ENCODE peak calls at places on chromosome 1, in five cellular contexts. One of them, this sample, is unnamed.

GRCh38 chr1:200072636-200073285 is 45.3 kb downstream of the NR5A2 start:
- DNase-seq in activated CD4-positive, alpha-beta T cell treated with anti-CD3 and anti-CD28 coated beads for 1 hour: no peak
- DNase-seq in iris pigment epithelial cell: no peak
- DNase-seq in nephron progenitor cell: no peak
- DNase-seq in fibroblast of mammary gland: no peak
- DNase-seq in this sample: no peak

GRCh38 chr1:44264143-44264542 is 50.9 kb downstream of the DMAP1 start:
- DNase-seq in iris pigment epithelial cell: no peak
- DNase-seq in fibroblast of mammary gland: no peak
- DNase-seq in nephron progenitor cell: no peak
- DNase-seq in activated CD4-positive, alpha-beta T cell treated with anti-CD3 and anti-CD28 coated beads for 1 hour: no peak
- DNase-seq in this sample: no peak

GRCh38 chr1:233355841-233356704 is 28.5 kb downstream of the MAP3K21 start:
- DNase-seq in activated CD4-positive, alpha-beta T cell treated with anti-CD3 and anti-CD28 coated beads for 1 hour: no peak
- DNase-seq in iris pigment epithelial cell: no peak
- DNase-seq in fibroblast of mammary gland: no peak
- DNase-seq in nephron progenitor cell: no peak
- DNase-seq in this sample: no peak

GRCh38 chr1:6517435-6517851 is 26.0 kb upstream of the PLEKHG5 start:
- DNase-seq in nephron progenitor cell: no peak
- DNase-seq in fibroblast of mammary gland: no peak
- DNase-seq in iris pigment epithelial cell: no peak
- DNase-seq in activated CD4-positive, alpha-beta T cell treated with anti-CD3 and anti-CD28 coated beads for 1 hour: no peak
- DNase-seq in this sample: no peak

GRCh38 chr1:64137569-64137936 is 65.9 kb upstream of the UBE2U start:
- DNase-seq in iris pigment epithelial cell: no peak
- DNase-seq in fibroblast of mammary gland: peak; percentile 12
- DNase-seq in activated CD4-positive, alpha-beta T cell treated with anti-CD3 and anti-CD28 coated beads for 1 hour: no peak
- DNase-seq in nephron progenitor cell: no peak
- DNase-seq in this sample: no peak

GRCh38 chr1:6614019-6614952 is 755 bp downstream of the PHF13 start:
- DNase-seq in nephron progenitor cell: peak; percentile 72
- DNase-seq in iris pigment epithelial cell: no peak
- DNase-seq in activated CD4-positive, alpha-beta T cell treated with anti-CD3 and anti-CD28 coated beads for 1 hour: no peak
- DNase-seq in fibroblast of mammary gland: no peak
- DNase-seq in this sample: peak; percentile 62

GRCh38 chr1:58580186-58580585 is 3.1 kb upstream of the TACSTD2 start:
- DNase-seq in nephron progenitor cell: no peak
- DNase-seq in iris pigment epithelial cell: peak; percentile 27
- DNase-seq in fibroblast of mammary gland: no peak
- DNase-seq in activated CD4-positive, alpha-beta T cell treated with anti-CD3 and anti-CD28 coated beads for 1 hour: no peak
- DNase-seq in this sample: no peak

GRCh38 chr1:47624531-47624930 is 186.7 kb downstream of the FOXD2 start:
- DNase-seq in fibroblast of mammary gland: no peak
- DNase-seq in nephron progenitor cell: peak; percentile 24
- DNase-seq in activated CD4-positive, alpha-beta T cell treated with anti-CD3 and anti-CD28 coated beads for 1 hour: no peak
- DNase-seq in iris pigment epithelial cell: no peak
- DNase-seq in this sample: no peak

GRCh38 chr1:38958967-38959366 is 17.3 kb upstream of the RHBDL2 start:
- DNase-seq in fibroblast of mammary gland: peak; percentile 10
- DNase-seq in iris pigment epithelial cell: peak; percentile 75
- DNase-seq in nephron progenitor cell: no peak
- DNase-seq in activated CD4-positive, alpha-beta T cell treated with anti-CD3 and anti-CD28 coated beads for 1 hour: no peak
- DNase-seq in this sample: no peak

GRCh38 chr1:34132161-34132420 is 32.9 kb downstream of the CSMD2 start:
- DNase-seq in fibroblast of mammary gland: no peak
- DNase-seq in iris pigment epithelial cell: no peak
- DNase-seq in nephron progenitor cell: no peak
- DNase-seq in activated CD4-positive, alpha-beta T cell treated with anti-CD3 and anti-CD28 coated beads for 1 hour: no peak
- DNase-seq in this sample: no peak

GRCh38 chr1:28172690-28173150 is 3.8 kb downstream of the PTAFR start:
- DNase-seq in fibroblast of mammary gland: no peak
- DNase-seq in iris pigment epithelial cell: no peak
- DNase-seq in activated CD4-positive, alpha-beta T cell treated with anti-CD3 and anti-CD28 coated beads for 1 hour: no peak
- DNase-seq in nephron progenitor cell: no peak
- DNase-seq in this sample: peak; percentile 47

GRCh38 chr1:65425697-65426096 is 5.2 kb downstream of the LEPR start:
- DNase-seq in iris pigment epithelial cell: peak; percentile 88
- DNase-seq in activated CD4-positive, alpha-beta T cell treated with anti-CD3 and anti-CD28 coated beads for 1 hour: no peak
- DNase-seq in nephron progenitor cell: no peak
- DNase-seq in fibroblast of mammary gland: peak; percentile 89
- DNase-seq in this sample: no peak

GRCh38 chr1:210233495-210234253 is 1.1 kb downstream of the SERTAD4 start:
- DNase-seq in iris pigment epithelial cell: peak; percentile 64
- DNase-seq in nephron progenitor cell: peak; percentile 61
- DNase-seq in fibroblast of mammary gland: peak; percentile 51
- DNase-seq in activated CD4-positive, alpha-beta T cell treated with anti-CD3 and anti-CD28 coated beads for 1 hour: no peak
- DNase-seq in this sample: no peak